ENCODE peak calls at places on chromosomes 16 and 17, in ten cellular contexts. R is K562, X is tibial artery, S is neural progenitor cell, E is SK-N-SH, Y is colonic mucosa, B is GM23248, Z is uterus, U is IMR-90, A is small intestine. M is an unnamed sample. For H3K36me3, the result is how much of the 10 kb centered on the place peaks cover.

GRCh38 chr17:66925811-66926500 is 38.6 kb upstream of the CACNG4 start:
- DNase-seq in Y (no peak), S (peak), Z (no peak), E (no peak), B (no peak), A (no peak), R (no peak), U (no peak), X (no peak), M (no peak)

GRCh38 chr16:69554495-69554894 is 11.3 kb upstream of the NFAT5 start:
- DNase-seq in A (no peak), E (no peak), B (no peak), R (peak), U (no peak), X (no peak), S (no peak), Z (no peak), Y (no peak), M (no peak)

GRCh38 chr17:11768981-11769380 is 170.7 kb downstream of the DNAH9 start:
- DNase-seq in R (no peak), A (no peak), E (no peak), S (no peak), B (no peak), Z (no peak), Y (no peak), X (no peak), U (no peak), M (no peak)

GRCh38 chr16:54062361-54063346 is 223.9 kb downstream of the IRX3 start:
- DNase-seq in R (no peak), U (no peak), S (peak), A (no peak), E (no peak), B (no peak), X (no peak), Z (no peak), Y (no peak), M (peak)

GRCh38 chr17:79246226-79246794 is 171.7 kb downstream of the ENGASE start:
- DNase-seq in S (no peak), X (no peak), R (no peak), U (no peak), B (no peak), E (peak), Y (no peak), A (no peak), Z (no peak), M (peak)

GRCh38 chr16:28821874-28822519 is 802 bp upstream of the ATXN2L start:
- DNase-seq in S (peak), U (no peak), X (no peak), Z (no peak), E (no peak), R (no peak), Y (no peak), B (peak), A (peak), M (no peak)

GRCh38 chr16:22782299-22782698 is 31.7 kb upstream of the HS3ST2 start:
- DNase-seq in A (no peak), B (no peak), X (no peak), R (no peak), U (no peak), Y (no peak), S (peak), E (peak), Z (peak), M (no peak)

GRCh38 chr17:48374650-48375230 is 55.3 kb downstream of the SKAP1 start:
- DNase-seq in E (peak), Y (peak), R (peak), X (no peak), S (peak), B (peak), A (peak), U (no peak), Z (no peak), M (peak)

GRCh38 chr17:32720671-32721070 is 156.3 kb downstream of the MYO1D start:
- DNase-seq in A (no peak), R (no peak), U (no peak), E (no peak), X (no peak), B (no peak), S (no peak), Y (no peak), Z (no peak), M (no peak)

GRCh38 chr17:68603027-68603426 is 1.9 kb upstream of the FAM20A start:
- DNase-seq in U (no peak), B (no peak), E (no peak), Y (no peak), Z (no peak), A (no peak), X (peak), S (no peak), R (no peak), M (no peak)

GRCh38 chr17:68602267-68602644 is 1.1 kb upstream of the FAM20A start:
- DNase-seq in U (no peak), Z (no peak), Y (no peak), S (no peak), X (no peak), R (no peak), E (no peak), B (peak), A (no peak), M (no peak)

GRCh38 chr17:68601565-68602266 is 549 bp upstream of the FAM20A start:
- DNase-seq in U (no peak), X (no peak), R (no peak), Z (no peak), S (no peak), A (no peak), Y (no peak), E (no peak), B (peak), M (no peak)

GRCh38 chr17:68605914-68606313 is 4.7 kb upstream of the FAM20A start:
- DNase-seq in B (no peak), U (no peak), Y (no peak), E (no peak), S (no peak), A (no peak), X (no peak), R (no peak), Z (no peak), M (no peak)

GRCh38 chr17:68603663-68604062 is 2.5 kb upstream of the FAM20A start:
- DNase-seq in X (no peak), B (no peak), R (no peak), E (no peak), Z (no peak), Y (no peak), S (no peak), U (no peak), A (no peak), M (no peak)
- H3K36me3 ChIP-seq in X (under half), B (under half), R (under half), E (under half), Z (under half), Y (under half), S (under half), U (under half), A (under half), M (under half)

DNA sequence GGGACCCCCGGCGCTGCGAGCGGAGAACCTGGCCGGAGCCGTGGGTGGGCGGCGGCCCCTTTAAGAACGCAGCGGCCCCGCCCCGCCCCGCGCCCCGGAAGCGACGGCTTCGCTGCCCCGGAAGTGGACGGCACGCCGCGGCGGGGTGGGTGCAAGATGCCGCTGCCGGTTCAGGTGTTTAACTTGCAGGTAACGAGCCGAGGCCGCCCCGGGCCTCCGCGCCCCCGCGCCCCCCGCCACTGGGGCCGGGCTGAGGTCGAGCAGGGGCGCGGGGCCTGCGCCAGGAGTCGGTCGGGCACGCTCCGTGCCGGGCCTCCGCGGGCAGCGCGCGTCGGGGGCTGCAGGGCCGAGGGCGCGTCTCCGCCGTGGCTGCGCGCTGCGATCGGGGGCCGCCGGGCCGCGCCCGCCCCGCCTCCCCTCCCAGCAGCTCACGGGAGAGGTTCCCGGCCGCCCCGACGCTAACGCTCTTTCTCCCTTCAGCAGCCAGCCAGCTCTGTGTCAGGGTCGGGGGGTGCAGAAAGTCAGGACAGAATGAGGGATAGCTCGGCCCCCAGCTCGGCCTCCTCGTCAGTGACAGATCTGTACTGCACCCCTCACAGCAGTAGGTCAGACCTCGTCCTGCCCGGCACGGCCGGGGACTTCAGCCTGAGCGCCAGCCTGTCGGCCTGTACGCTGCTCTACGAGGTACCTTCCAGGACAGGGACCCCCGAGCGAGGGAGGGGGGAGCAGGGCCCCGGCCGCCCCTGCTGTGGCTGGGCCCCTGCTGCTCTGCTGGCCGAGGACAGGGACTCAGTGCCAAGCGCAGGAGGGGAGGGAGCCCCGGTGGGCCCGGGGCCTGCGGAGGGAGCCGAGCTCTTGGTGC is at the start of the genes GPS1 and RFNG:
- DNase-seq in S (peak), Y (peak), E (peak), A (peak), U (peak), X (peak), B (peak), R (peak), Z (peak), M (peak)
- H3K36me3 ChIP-seq in S (under half), Y (under half), E (under half), A (under half), U (half or more), X (half or more), B (under half), R (half or more), Z (under half), M (half or more)

GRCh38 chr17:42779942-42780815 is at the start of gene WNK4:
- DNase-seq in Y (peak), R (peak), E (peak), S (peak), X (no peak), U (no peak), A (peak), B (peak), Z (no peak), M (peak)
- H3K36me3 ChIP-seq in Y (under half), R (half or more), E (under half), S (under half), X (under half), U (under half), A (under half), B (under half), Z (under half), M (under half)

DNA sequence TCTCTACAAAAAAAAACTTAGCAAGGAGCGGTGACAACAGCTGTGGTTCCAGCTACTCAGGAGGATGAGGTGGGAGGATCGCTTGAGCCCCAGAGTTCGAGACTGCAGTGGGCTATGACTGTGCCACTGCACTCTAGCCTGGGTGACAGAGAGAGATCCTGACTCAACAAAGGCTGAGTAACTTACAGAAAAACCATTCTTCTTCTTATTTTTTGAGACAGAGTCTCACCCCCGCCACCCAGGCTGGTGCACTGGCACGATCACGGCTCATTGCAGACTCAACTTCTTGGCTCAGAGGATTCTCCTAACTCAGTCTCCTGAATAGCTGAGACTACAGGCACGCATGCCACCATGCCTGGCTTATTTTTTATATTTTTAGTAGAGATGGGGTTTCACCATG is 56.0 kb downstream of the CYB5D2 start:
- DNase-seq in B (no peak), E (no peak), Y (no peak), X (no peak), Z (no peak), A (no peak), U (no peak), S (no peak), R (no peak), M (no peak)
- H3K36me3 ChIP-seq in B (under half), E (under half), Y (under half), X (under half), Z (under half), A (under half), U (under half), S (under half), R (under half), M (under half)

DNA sequence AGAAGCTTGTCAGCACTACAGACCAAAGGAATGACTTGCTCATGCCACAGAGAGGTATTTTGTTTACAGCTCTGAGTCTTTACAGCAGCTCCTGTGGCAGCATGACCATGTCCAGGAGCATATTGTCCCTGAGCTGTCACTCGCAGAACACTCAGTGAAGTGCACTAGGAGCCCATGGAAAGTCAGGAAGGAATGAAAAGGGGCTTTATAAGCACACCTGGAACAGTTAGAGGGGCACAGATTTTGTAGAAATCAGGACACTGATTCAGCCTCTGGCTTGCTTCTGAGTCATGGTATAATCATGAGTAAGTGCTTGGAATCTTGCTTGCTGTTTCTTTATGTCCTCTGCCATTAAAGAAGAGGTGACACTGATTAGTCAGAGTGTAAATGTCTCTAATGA is 41.0 kb downstream of the TADA2A start:
- DNase-seq in A (no peak), S (no peak), Z (no peak), E (no peak), R (no peak), X (no peak), Y (no peak), B (peak), U (peak), M (no peak)
- H3K36me3 ChIP-seq in A (under half), S (under half), Z (under half), E (under half), R (half or more), X (under half), Y (under half), B (under half), U (under half), M (under half)

GRCh38 chr17:43217614-43218087 is 6.0 kb downstream of the TMEM106A start:
- DNase-seq in B (no peak), Y (no peak), U (no peak), S (no peak), Z (no peak), X (no peak), E (no peak), A (no peak), R (no peak), M (peak)

GRCh38 chr17:43215341-43215740 is 3.7 kb downstream of the TMEM106A start:
- DNase-seq in Z (no peak), E (no peak), U (no peak), B (no peak), A (no peak), R (no peak), X (no peak), Y (no peak), S (no peak), M (no peak)

GRCh38 chr17:43216369-43216761 is 4.7 kb downstream of the TMEM106A start:
- DNase-seq in Z (no peak), A (no peak), U (no peak), S (no peak), E (no peak), B (no peak), X (no peak), R (no peak), Y (no peak), M (no peak)

GRCh38 chr17:43219001-43219400 is 7.3 kb downstream of the TMEM106A start:
- DNase-seq in E (no peak), Z (no peak), A (no peak), X (no peak), B (no peak), Y (no peak), S (no peak), U (no peak), R (no peak), M (peak)

DNA sequence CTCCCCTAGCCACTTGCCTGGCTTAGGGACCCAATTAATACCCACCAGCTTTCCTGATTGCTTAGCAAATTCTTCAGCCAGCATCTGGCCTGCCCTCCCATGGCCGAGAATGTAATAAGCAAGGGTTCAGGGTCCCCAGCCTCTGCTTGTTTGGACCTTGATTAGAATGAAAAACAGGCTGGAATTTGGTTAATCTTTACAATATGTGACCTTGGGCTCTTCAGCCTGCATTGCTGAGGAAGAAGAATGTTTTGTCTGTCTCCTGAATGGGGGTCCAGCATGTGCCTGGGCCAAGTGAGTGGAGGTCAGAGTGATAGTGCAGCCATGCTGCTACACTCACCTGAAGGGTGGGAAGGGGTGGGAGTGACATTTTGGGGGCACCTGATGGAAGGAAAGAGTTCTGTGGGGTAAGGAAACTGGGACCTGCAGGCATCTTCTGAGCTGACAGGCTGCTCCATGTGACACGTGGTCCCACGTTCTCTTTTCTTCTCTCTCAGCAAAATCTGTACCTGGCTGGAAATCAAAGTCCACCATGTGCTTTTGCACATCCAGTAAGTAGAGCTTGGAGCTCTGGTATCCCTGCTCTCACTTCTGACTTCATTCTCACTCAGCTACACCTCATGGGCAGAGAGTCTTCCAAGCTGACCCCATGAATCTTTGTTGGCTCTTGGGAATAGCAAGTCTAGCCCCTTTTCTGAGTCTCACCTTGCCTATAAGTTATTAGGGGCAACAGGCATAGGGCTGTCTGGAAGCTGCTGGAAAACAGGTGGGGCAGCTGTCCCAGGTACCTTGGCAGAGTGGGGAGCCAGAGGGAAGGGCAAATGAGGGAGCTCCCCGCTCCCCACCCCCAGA is 5.3 kb downstream of the TMEM106A start:
- DNase-seq in Z (no peak), S (no peak), E (no peak), R (no peak), B (no peak), U (no peak), A (peak), Y (no peak), X (no peak), M (peak)
- H3K36me3 ChIP-seq in Z (under half), S (under half), E (under half), R (under half), B (under half), U (under half), A (under half), Y (under half), X (under half), M (under half)

M was measured in WERI-Rb-1.